ENCODE peak calls at places on chromosomes 13 and 19, in eight cellular contexts. I is heart left ventricle, N is IMR-90, Q is tibial nerve, Y is uterus, W is adrenal gland, A is K562, J is transverse colon. B is an unnamed sample.

GRCh38 chr19:16160943-16161560 is 12.3 kb downstream of the CIB3 start:
- DNase-seq in I (no peak), N (peak; percentile 87), Q (no peak), Y (no peak), W (peak; percentile 37), A (peak; percentile 27), J (peak; percentile 47), B (no peak)

GRCh38 chr19:30895946-30896345 is 453.3 kb downstream of the TSHZ3 start:
- DNase-seq in I (no peak), N (no peak), Q (no peak), Y (no peak), W (no peak), A (no peak), J (no peak), B (no peak)

GRCh38 chr13:107138987-107139386 is 571.0 kb upstream of the ARGLU1 start:
- DNase-seq in I (no peak), N (no peak), Q (no peak), Y (no peak), W (no peak), A (no peak), J (no peak), B (no peak)

GRCh38 chr13:27971236-27971645 is 2.1 kb upstream of the CDX2 start:
- DNase-seq in I (no peak), N (no peak), Q (no peak), Y (no peak), W (no peak), A (no peak), J (peak; percentile 81), B (no peak)

GRCh38 chr19:17847538-17848366 is at the start of gene JAK3:
- DNase-seq in I (peak; percentile 90), N (peak; percentile 46), Q (no peak), Y (no peak), W (peak; percentile 56), A (peak; percentile 79), J (peak; percentile 78), B (peak; percentile 29)

GRCh38 chr19:34364830-34365462 is at the start of gene GPI:
- DNase-seq in I (peak; percentile 84), N (peak; percentile 24), Q (peak; percentile 24), Y (peak; percentile 39), W (peak; percentile 83), A (peak; percentile 80), J (peak; percentile 72), B (peak; percentile 73)

GRCh38 chr19:36573948-36574726 is 1.0 kb upstream of the ZNF529 start:
- DNase-seq in I (no peak), N (peak; percentile 35), Q (no peak), Y (no peak), W (peak; percentile 39), A (no peak), J (peak; percentile 7), B (peak; percentile 51)

GRCh38 chr13:44112700-44113329 is 233.1 kb downstream of the LACC1 start:
- DNase-seq in I (no peak), N (no peak), Q (no peak), Y (no peak), W (no peak), A (no peak), J (no peak), B (no peak)

GRCh38 chr13:79659161-79659560 is 178.2 kb downstream of the NDFIP2 start:
- DNase-seq in I (peak; percentile 67), N (no peak), Q (no peak), Y (peak; percentile 22), W (peak; percentile 4), A (no peak), J (no peak), B (peak; percentile 41)

GRCh38 chr13:51252954-51253531 is 30.8 kb downstream of the FAM124A start:
- DNase-seq in I (no peak), N (no peak), Q (no peak), Y (no peak), W (peak; percentile 32), A (no peak), J (no peak), B (no peak)

GRCh38 chr13:112057736-112058518 is 9.0 kb upstream of the SOX1 start:
- DNase-seq in I (no peak), N (no peak), Q (no peak), Y (no peak), W (no peak), A (peak; percentile 23), J (no peak), B (no peak)

GRCh38 chr13:28493740-28494536 is 990 bp downstream of the FLT1 start:
- DNase-seq in I (peak; percentile 65), N (no peak), Q (no peak), Y (no peak), W (no peak), A (no peak), J (no peak), B (no peak)

GRCh38 chr19:43763473-43763939 is 8.7 kb upstream of the SMG9 start:
- DNase-seq in I (peak; percentile 28), N (peak; percentile 45), Q (no peak), Y (no peak), W (peak; percentile 41), A (no peak), J (no peak), B (no peak)

GRCh38 chr19:33234092-33234491 is 8.4 kb upstream of the SLC7A10 start:
- DNase-seq in I (peak; percentile 54), N (no peak), Q (no peak), Y (no peak), W (no peak), A (no peak), J (no peak), B (no peak)

GRCh38 chr13:114004416-114005205 is 30.7 kb upstream of the C13orf46 start:
- DNase-seq in I (peak; percentile 32), N (peak; percentile 50), Q (no peak), Y (no peak), W (no peak), A (peak; percentile 90), J (no peak), B (no peak)

GRCh38 chr19:43664008-43664407 is 6.0 kb downstream of the PLAUR start:
- DNase-seq in I (no peak), N (no peak), Q (no peak), Y (no peak), W (peak; percentile 54), A (no peak), J (no peak), B (no peak)

GRCh38 chr19:10270180-10270615 is 722 bp upstream of the ICAM1 start:
- DNase-seq in I (peak; percentile 91), N (no peak), Q (peak; percentile 35), Y (peak; percentile 47), W (peak; percentile 81), A (peak; percentile 48), J (peak; percentile 82), B (peak; percentile 40)

GRCh38 chr13:62038214-62038613 is 622.6 kb upstream of the PCDH20 start:
- DNase-seq in I (no peak), N (no peak), Q (no peak), Y (no peak), W (no peak), A (no peak), J (no peak), B (no peak)

GRCh38 chr19:49746206-49746958 is 16.7 kb downstream of the TSKS start:
- DNase-seq in I (peak; percentile 79), N (no peak), Q (no peak), Y (peak; percentile 51), W (peak; percentile 57), A (peak; percentile 100), J (peak; percentile 41), B (peak; percentile 35)

GRCh38 chr13:26390203-26390602 is 136.3 kb downstream of the CDK8 start:
- DNase-seq in I (no peak), N (no peak), Q (no peak), Y (no peak), W (no peak), A (no peak), J (no peak), B (no peak)

GRCh38 chr19:2083174-2083854 is 12.8 kb downstream of the MOB3A start:
- DNase-seq in I (no peak), N (no peak), Q (no peak), Y (no peak), W (no peak), A (no peak), J (peak; percentile 64), B (no peak)

GRCh38 chr13:30266751-30267150 is 40.6 kb downstream of the KATNAL1 start:
- DNase-seq in I (no peak), N (no peak), Q (no peak), Y (no peak), W (no peak), A (no peak), J (no peak), B (no peak)

DNA sequence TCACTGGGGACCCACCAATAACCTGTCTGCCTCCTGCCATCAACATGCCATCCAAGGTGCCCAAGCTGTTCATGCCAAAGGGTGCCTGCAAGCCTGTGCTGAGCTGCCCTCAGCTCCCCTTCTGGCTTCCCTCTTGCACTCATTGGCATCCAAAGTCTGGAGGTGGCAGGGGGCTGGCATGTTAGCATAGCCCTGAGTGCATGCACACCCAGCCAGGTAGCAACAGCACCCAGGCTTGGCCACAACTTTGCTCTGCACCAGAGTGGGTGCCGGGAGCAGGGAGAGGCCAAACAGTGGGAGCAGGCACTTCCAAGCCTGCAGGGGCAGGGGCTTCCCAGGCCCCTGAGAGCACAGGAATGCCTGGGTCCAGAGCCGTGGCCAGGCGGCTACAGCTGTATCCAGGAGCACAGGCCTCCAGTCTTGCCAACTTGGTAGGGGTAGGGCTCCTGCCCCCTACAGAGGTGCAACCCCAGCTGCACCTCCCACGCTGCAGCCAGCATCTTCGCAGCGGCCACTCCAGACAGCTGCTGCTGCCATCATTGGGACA is 26.1 kb upstream of the TBC1D4 start:
- DNase-seq in I (no peak), N (no peak), Q (no peak), Y (no peak), W (no peak), A (no peak), J (no peak), B (no peak)
- TF ChIP-seq POLR2A in I (no peak), N (no peak), Q (no peak), Y (no peak), W (no peak), A (no peak), J (no peak), B (no peak)

DNA sequence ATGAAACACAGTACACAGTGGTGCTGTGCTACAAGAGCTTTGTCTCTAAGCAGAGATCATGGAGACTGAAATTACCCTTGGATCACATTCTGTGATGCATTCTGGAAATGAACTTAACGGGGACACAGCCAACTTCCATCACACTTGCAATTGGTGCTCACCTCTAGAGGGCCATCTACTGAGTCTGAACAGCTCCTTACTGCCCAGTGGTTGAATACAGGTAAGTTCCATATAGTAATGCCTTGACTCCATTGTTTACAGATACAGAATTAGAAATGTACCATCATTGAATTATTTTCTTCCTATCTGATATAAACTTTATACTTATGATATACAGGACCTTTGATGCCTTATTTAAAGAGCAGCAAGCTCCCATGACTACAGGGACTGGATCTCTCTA is 686.4 kb downstream of the PCDH9 start:
- DNase-seq in I (no peak), N (no peak), Q (no peak), Y (no peak), W (no peak), A (no peak), J (no peak), B (no peak)
- TF ChIP-seq CTCF in I (no peak), N (no peak), Q (no peak), Y (no peak), W (no peak), A (no peak), J (no peak), B (no peak)

GRCh38 chr19:20616071-20616470 is 45.3 kb downstream of the ZNF626 start:
- DNase-seq in I (no peak), N (no peak), Q (no peak), Y (no peak), W (no peak), A (no peak), J (no peak), B (peak; percentile 42)
- H3K4me3 ChIP-seq in I (no peak overlapping the region), N (no peak overlapping the region), Q (no peak overlapping the region), Y (no peak overlapping the region), W (no peak overlapping the region), A (no peak overlapping the region), J (no peak overlapping the region), B (no peak overlapping the region)

GRCh38 chr19:6577410-6578125 is 13.4 kb downstream of the CD70 start:
- DNase-seq in I (no peak), N (no peak), Q (no peak), Y (no peak), W (no peak), A (peak; percentile 36), J (peak; percentile 25), B (peak; percentile 33)
- TF ChIP-seq POLR2A in I (no peak), N (no peak), Q (no peak), Y (no peak), W (no peak), A (no peak), J (no peak), B (no peak)

B was measured in body of pancreas.